ENCODE peak calls at places on chromosomes 3 and 15, in seven cellular contexts. V is GM13976; O is stimulated activated CD4-positive, alpha-beta T cell treated with anti-CD3 and anti-CD28 coated beads, Interleukin-4, amount 100 ng/mL, for 48 hours; T is astrocyte of the cerebellum; I is H9; U is fibroblast of mammary gland; D is AG08395. K is an unnamed sample.

GRCh38 chr3:138062626-138063025 is 52.7 kb downstream of the CLDN18 start:
- DNase-seq in O (no peak), I (no peak), U (peak; percentile 74), V (no peak), T (peak; percentile 32), D (peak; percentile 62), K (peak; percentile 76)

GRCh38 chr3:185716436-185717090 is 108.3 kb downstream of the IGF2BP2 start:
- DNase-seq in T (no peak), O (no peak), D (no peak), U (no peak), V (no peak), I (no peak), K (peak; percentile 68)

GRCh38 chr3:56019490-56019889 is 448.8 kb downstream of the ERC2 start:
- DNase-seq in O (no peak), U (no peak), T (no peak), V (no peak), I (no peak), D (no peak), K (no peak)

GRCh38 chr3:11510001-11510760 is 133.5 kb downstream of the VGLL4 start:
- DNase-seq in U (no peak), I (no peak), O (no peak), V (no peak), T (no peak), D (no peak), K (no peak)

GRCh38 chr15:55319537-55320325 is 709 bp downstream of the PIGB start:
- DNase-seq in D (peak; percentile 36), T (no peak), O (no peak), V (peak; percentile 65), I (no peak), U (peak; percentile 72), K (no peak)

GRCh38 chr3:120498947-120499346 is 48.2 kb upstream of the FSTL1 start:
- DNase-seq in V (no peak), U (peak; percentile 99), O (no peak), T (peak; percentile 94), I (peak; percentile 52), D (peak; percentile 88), K (peak; percentile 98)

GRCh38 chr3:64440498-64440897 is 215.2 kb upstream of the PRICKLE2 start:
- DNase-seq in D (peak; percentile 26), T (peak; percentile 88), I (no peak), U (peak; percentile 92), V (no peak), O (no peak), K (peak; percentile 93)

GRCh38 chr3:45612138-45612537 is 17.6 kb downstream of the LIMD1 start:
- DNase-seq in D (no peak), I (no peak), U (no peak), T (no peak), V (no peak), O (no peak), K (no peak)

GRCh38 chr15:31327674-31328424 is 1.2 kb downstream of the KLF13 start:
- DNase-seq in U (peak; percentile 28), O (peak; percentile 56), V (peak; percentile 67), T (no peak), I (no peak), D (peak; percentile 48), K (no peak)

GRCh38 chr3:32961189-32961715 is 9.8 kb downstream of the CCR4 start:
- DNase-seq in O (peak; percentile 34), D (no peak), U (no peak), V (no peak), I (no peak), T (no peak), K (no peak)

GRCh38 chr15:66155065-66155464 is 98.5 kb downstream of the MEGF11 start:
- DNase-seq in D (no peak), O (no peak), I (no peak), U (no peak), T (no peak), V (no peak), K (no peak)

GRCh38 chr3:42024578-42025387 is 62.9 kb upstream of the ULK4 start:
- DNase-seq in O (no peak), V (no peak), D (no peak), I (no peak), U (peak; percentile 7), T (no peak), K (no peak)

GRCh38 chr15:70091649-70092461 is 5.9 kb downstream of the TLE3 start:
- DNase-seq in T (no peak), V (no peak), U (peak; percentile 31), D (no peak), O (no peak), I (no peak), K (peak; percentile 83)

GRCh38 chr15:56821721-56822425 is 88.6 kb upstream of the ZNF280D start:
- DNase-seq in V (peak; percentile 41), D (peak; percentile 77), O (peak; percentile 36), I (peak; percentile 59), T (peak; percentile 59), U (peak; percentile 82), K (peak; percentile 95)

GRCh38 chr3:128610671-128611070 is 39.9 kb downstream of the RPN1 start:
- DNase-seq in T (no peak), V (no peak), O (no peak), U (no peak), D (no peak), I (no peak), K (no peak)

GRCh38 chr15:27679621-27680521 is 419.2 kb downstream of the OCA2 start:
- DNase-seq in T (no peak), D (no peak), V (no peak), O (no peak), U (no peak), I (peak; percentile 50), K (no peak)

GRCh38 chr3:143121240-143122088 is 1.9 kb downstream of the CHST2 start:
- DNase-seq in O (peak; percentile 61), V (peak; percentile 72), D (peak; percentile 40), I (peak; percentile 80), T (no peak), U (peak; percentile 68), K (peak; percentile 58)

GRCh38 chr3:164320962-164321361 is 757.3 kb downstream of the SI start:
- DNase-seq in D (no peak), V (no peak), U (no peak), T (no peak), I (no peak), O (no peak), K (no peak)

GRCh38 chr3:63364909-63365308 is 86.8 kb downstream of the SYNPR start:
- DNase-seq in O (no peak), V (no peak), D (no peak), U (peak; percentile 16), T (no peak), I (no peak), K (no peak)

GRCh38 chr3:30017882-30018281 is 588.5 kb upstream of the TGFBR2 start:
- DNase-seq in O (no peak), U (no peak), V (no peak), I (no peak), T (no peak), D (no peak), K (no peak)

GRCh38 chr3:139559541-139559940 is 20.0 kb upstream of the RBP1 start:
- DNase-seq in O (no peak), I (no peak), T (no peak), D (peak; percentile 25), U (peak; percentile 9), V (no peak), K (no peak)

GRCh38 chr15:29674661-29675533 is 147.4 kb downstream of the TJP1 start:
- DNase-seq in T (no peak), V (no peak), U (peak; percentile 40), O (no peak), D (peak; percentile 53), I (peak; percentile 95), K (peak; percentile 65)